ENCODE peak calls at places on chromosomes 12 and 14, in four cellular contexts. V is cerebellum; M is osteocyte; O is naive thymus-derived CD4-positive, alpha-beta T cell. Y is an unnamed sample.

GRCh38 chr14:102917469-102918211 is 4.8 kb upstream of the AMN start:
- DNase-seq in V (peak), M (no peak), O (no peak), Y (peak)

GRCh38 chr14:36944307-36945010 is 227.9 kb downstream of the SLC25A21 start:
- DNase-seq in V (no peak), M (no peak), O (no peak), Y (no peak)

GRCh38 chr14:103738706-103739451 is 23.3 kb downstream of the ZFYVE21 start:
- DNase-seq in V (peak), M (no peak), O (no peak), Y (peak)

GRCh38 chr12:50520345-50520744 is 15.6 kb downstream of the DIP2B start:
- DNase-seq in V (no peak), M (no peak), O (peak), Y (no peak)

GRCh38 chr12:69101505-69101904 is 137.9 kb upstream of the CPSF6 start:
- DNase-seq in V (no peak), M (peak), O (no peak), Y (no peak)

GRCh38 chr12:13167226-13167625 is 29.3 kb upstream of the EMP1 start:
- DNase-seq in V (no peak), M (no peak), O (no peak), Y (peak)

GRCh38 chr12:68739891-68740290 is 6.1 kb upstream of the SLC35E3 start:
- DNase-seq in V (no peak), M (no peak), O (no peak), Y (no peak)

GRCh38 chr12:2332266-2332665 is 279.5 kb downstream of the CACNA1C start:
- DNase-seq in V (no peak), M (no peak), O (no peak), Y (no peak)

GRCh38 chr12:68303850-68304249 is 28.3 kb downstream of the MDM1 start:
- DNase-seq in V (no peak), M (no peak), O (no peak), Y (no peak)

GRCh38 chr12:53388932-53389331 is 9.0 kb downstream of the SP1 start:
- DNase-seq in V (no peak), M (no peak), O (no peak), Y (no peak)

GRCh38 chr14:72513994-72514659 is 379.8 kb downstream of the DPF3 start:
- DNase-seq in V (peak), M (peak), O (no peak), Y (peak)

GRCh38 chr12:68310370-68310769 is 21.8 kb downstream of the MDM1 start:
- DNase-seq in V (no peak), M (no peak), O (no peak), Y (no peak)

GRCh38 chr12:54383041-54383609 is 1.4 kb downstream of the ZNF385A start:
- DNase-seq in V (no peak), M (no peak), O (no peak), Y (no peak)

GRCh38 chr12:10211975-10212622 is 578 bp upstream of the GABARAPL1 start:
- DNase-seq in V (peak), M (peak), O (peak), Y (peak)

GRCh38 chr12:132154941-132155770 is 10.9 kb downstream of the NOC4L start:
- DNase-seq in V (no peak), M (no peak), O (no peak), Y (no peak)

GRCh38 chr12:126492181-126492580 is 1426.9 kb downstream of the AACS start:
- DNase-seq in V (no peak), M (no peak), O (no peak), Y (no peak)

GRCh38 chr14:96629082-96629481 is 126.9 kb downstream of the PAPOLA start:
- DNase-seq in V (no peak), M (peak), O (no peak), Y (no peak)

GRCh38 chr14:103199141-103199540 is 75.9 kb downstream of the TNFAIP2 start:
- DNase-seq in V (no peak), M (no peak), O (no peak), Y (no peak)

GRCh38 chr12:110023634-110024023 is 24.4 kb downstream of the ANKRD13A start:
- DNase-seq in V (peak), M (no peak), O (no peak), Y (peak)

GRCh38 chr14:68622856-68623255 is 170.0 kb downstream of the ZFP36L1 start:
- DNase-seq in V (no peak), M (peak), O (no peak), Y (no peak)

GRCh38 chr12:21666722-21667121 is 9.1 kb upstream of the LDHB start:
- DNase-seq in V (no peak), M (no peak), O (no peak), Y (no peak)

Y was measured in cerebellar cortex.